ENCODE peak calls at places on chromosomes 6 and 20, in four cellular contexts. J is body of pancreas; X is stomach; R is CD4-positive, alpha-beta memory T cell. B is an unnamed sample. For H3K9me3, the result is how much of the 10 kb centered on the place peaks cover.

GRCh38 chr20:63594043-63594561 is 20.1 kb upstream of the HELZ2 start:
- DNase-seq in J (no peak), X (no peak), R (no peak), B (peak)

GRCh38 chr6:38178584-38178886 is 359.0 kb downstream of the ZFAND3 start:
- DNase-seq in X (no peak), R (no peak), J (no peak), B (no peak)

GRCh38 chr20:17965042-17965697 is 3.4 kb downstream of the SNX5 start:
- DNase-seq in X (no peak), J (no peak), R (no peak), B (no peak)

GRCh38 chr6:130776287-130776925 is 50.8 kb upstream of the SMLR1 start:
- DNase-seq in J (no peak), X (no peak), R (no peak), B (no peak)

GRCh38 chr6:4577406-4577805 is 198.8 kb upstream of the CDYL start:
- DNase-seq in R (no peak), J (peak), X (peak), B (no peak)

GRCh38 chr20:17874271-17875105 is 94.1 kb downstream of the SNX5 start:
- DNase-seq in X (no peak), R (no peak), J (no peak), B (no peak)

GRCh38 chr6:106101466-106101865 is 15.3 kb downstream of the PRDM1 start:
- DNase-seq in R (no peak), J (no peak), X (no peak), B (no peak)

GRCh38 chr6:144334150-144334708 is 49.1 kb downstream of the UTRN start:
- DNase-seq in R (peak), J (peak), X (no peak), B (no peak)

GRCh38 chr6:21808045-21808470 is 214.5 kb downstream of the SOX4 start:
- DNase-seq in R (no peak), X (no peak), J (no peak), B (no peak)

GRCh38 chr6:131362070-131362469 is 211.0 kb upstream of the ARG1 start:
- DNase-seq in X (no peak), R (no peak), J (no peak), B (no peak)

GRCh38 chr6:131177996-131178395 is 42.7 kb downstream of the AKAP7 start:
- DNase-seq in X (no peak), J (no peak), R (no peak), B (no peak)

GRCh38 chr6:32665621-32666140 is 776 bp downstream of the HLA-DQB1 start:
- DNase-seq in X (no peak), R (no peak), J (no peak), B (no peak)

GRCh38 chr6:169722362-169723199 is 1.7 kb downstream of the PHF10 start:
- DNase-seq in J (peak), R (no peak), X (peak), B (no peak)

GRCh38 chr6:684831-685636 is 7.9 kb downstream of the EXOC2 start:
- DNase-seq in R (no peak), X (no peak), J (no peak), B (no peak)

GRCh38 chr6:154868143-154868594 is 126.9 kb upstream of the TIAM2 start:
- DNase-seq in R (peak), X (no peak), J (no peak), B (no peak)

GRCh38 chr6:11909696-11910132 is 102.4 kb upstream of the HIVEP1 start:
- DNase-seq in X (no peak), J (no peak), R (no peak), B (no peak)

GRCh38 chr20:46709055-46709458 is 392 bp upstream of the SLC2A10 start:
- DNase-seq in R (no peak), J (no peak), X (peak), B (no peak)

GRCh38 chr20:54208492-54209044 is 681 bp downstream of the PFDN4 start:
- DNase-seq in J (no peak), X (no peak), R (no peak), B (no peak)

GRCh38 chr6:35140991-35141720 is at the start of gene TCP11:
- DNase-seq in J (peak), R (peak), X (peak), B (peak)

GRCh38 chr6:83601119-83601518 is 88.8 kb downstream of the PRSS35 start:
- DNase-seq in J (no peak), R (no peak), X (no peak), B (no peak)

GRCh38 chr6:55276745-55277627 is 50.3 kb upstream of the GFRAL start:
- DNase-seq in R (no peak), X (no peak), J (peak), B (no peak)

GRCh38 chr6:170053966-170054661 is 236.8 kb downstream of the DLL1 start:
- DNase-seq in X (no peak), R (no peak), J (no peak), B (peak)

GRCh38 chr20:4087923-4088322 is 72.6 kb upstream of the RNF24 start:
- DNase-seq in X (no peak), R (no peak), J (no peak), B (no peak)

DNA sequence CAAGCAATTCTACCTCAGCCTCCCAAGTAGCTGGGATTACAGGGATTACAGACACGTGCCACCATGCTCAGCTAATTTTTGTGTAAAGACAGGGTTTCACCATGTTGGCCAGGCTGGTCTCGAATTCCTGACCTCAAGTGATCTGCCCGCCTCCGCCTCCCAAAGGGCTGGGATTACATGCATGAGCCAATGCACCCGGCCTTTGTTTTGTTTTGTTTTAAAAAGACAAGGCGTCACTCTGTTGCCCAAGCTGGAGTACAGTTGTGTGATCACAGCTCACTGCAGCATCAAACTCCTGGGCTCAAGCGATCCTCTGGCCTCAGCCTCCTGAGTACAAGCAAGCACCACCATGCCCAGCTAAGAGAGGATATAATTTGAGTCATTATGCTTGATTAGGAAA is 5.4 kb downstream of the SERINC3 start:
- DNase-seq in X (no peak), R (no peak), J (no peak), B (no peak)
- H3K27ac ChIP-seq in X (no peak), R (no peak), J (no peak), B (no peak)

DNA sequence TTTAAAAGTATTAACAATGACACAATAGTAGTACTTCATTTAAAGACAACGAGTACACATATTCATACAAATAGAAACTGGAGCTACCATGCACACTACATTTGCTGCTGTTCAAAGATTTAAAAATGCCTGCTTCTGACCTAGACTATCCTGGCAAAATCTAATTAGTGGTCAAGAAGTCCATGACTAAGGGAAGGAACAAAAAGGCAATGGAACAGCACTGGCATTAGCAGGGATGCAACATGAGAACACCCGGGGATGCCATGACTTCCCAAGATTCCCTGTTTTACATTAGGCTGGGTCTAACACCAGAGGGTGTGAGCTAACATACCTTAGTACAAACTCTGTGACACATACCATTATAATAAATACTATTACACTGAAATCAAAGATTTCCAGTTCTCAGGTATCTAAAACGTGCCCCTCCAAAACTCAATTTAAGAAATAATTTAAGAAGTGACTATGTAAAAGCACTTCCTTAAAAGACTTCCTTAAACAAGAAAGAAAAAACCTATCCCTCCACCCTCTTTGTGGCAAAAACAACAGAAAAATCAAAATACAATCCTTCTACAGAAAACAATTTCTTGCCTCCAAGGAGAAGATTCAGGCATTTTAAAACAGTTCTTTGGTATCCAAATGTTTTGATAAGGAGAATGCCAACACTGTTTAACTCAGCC is 25.5 kb downstream of the CHD6 start:
- DNase-seq in J (no peak), X (no peak), R (no peak), B (no peak)
- H3K9me3 ChIP-seq in J (under half), X (under half), R (under half), B (under half)

DNA sequence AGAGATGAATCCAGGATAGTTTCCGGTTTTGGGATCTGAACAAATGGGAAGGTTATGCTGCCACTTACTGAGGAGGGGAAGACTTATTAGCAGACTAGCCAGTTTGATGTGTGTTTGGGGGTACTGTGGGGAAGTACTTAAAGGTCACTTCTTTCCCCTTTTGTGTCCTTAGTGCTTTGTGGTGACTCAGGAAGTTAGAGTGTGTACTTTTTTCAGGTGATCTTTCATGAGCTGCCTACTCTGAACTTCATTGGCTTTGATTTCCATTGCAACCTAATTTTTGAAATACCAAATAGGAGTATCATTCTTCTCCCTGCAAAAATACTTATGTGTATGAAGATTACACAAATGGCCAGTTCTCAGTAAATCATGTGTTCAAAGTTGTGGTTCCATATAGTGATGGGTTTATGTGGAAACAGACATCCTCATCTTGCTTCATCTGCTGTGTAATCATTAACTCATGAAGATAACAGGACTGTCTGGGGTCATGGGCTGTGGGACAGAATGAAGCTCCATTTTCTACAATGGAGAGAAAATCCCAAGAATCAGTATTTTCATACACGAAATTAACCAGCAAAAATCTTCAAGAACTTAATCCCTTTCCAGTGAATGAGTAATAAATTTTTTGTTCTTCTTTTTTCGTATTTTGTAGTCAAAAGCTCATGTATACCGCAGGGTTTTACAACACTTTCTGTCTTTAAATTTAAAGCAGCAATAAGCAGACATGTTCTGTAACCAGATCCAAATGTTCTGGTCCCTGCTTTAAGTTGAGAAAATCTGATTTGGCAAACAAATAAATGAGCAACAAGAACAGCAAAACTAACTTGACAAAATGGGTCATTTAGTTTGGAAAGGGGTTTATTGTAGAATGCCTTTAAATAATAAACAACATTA is 272.2 kb upstream of the FLRT3 start:
- DNase-seq in J (no peak), X (no peak), R (no peak), B (no peak)
- H3K27ac ChIP-seq in J (no peak), X (no peak), R (no peak), B (no peak)

DNA sequence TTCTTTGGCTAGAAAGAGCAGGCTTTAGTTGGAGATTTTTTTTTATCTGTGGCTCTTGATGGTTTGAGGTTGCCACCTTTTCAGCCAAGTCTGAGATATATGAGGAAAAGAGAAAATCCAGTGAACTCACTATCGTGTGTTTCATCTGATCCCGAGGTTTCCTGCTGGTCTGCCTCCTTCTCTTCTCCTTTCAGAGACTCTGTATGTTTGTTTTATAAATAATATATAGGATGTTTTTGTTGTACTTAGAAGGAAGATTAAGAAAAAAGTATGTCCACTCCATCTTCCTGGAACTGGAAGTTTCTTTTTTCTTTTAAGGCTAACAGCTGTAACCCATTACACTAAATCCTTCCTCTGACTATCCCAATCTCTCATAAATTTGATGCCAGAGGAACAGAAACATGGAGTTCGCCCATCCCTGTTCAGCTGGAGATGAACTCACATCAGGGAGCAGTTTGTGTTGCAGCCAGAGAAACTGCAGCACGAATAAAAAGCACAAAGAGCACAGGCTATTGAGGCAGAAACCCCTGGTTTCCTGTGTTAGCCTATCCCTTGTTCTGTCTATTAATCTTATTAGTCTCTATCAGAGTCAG is 20.7 kb downstream of the RIPK1 start:
- DNase-seq in J (no peak), X (no peak), R (no peak), B (no peak)
- H3K9me3 ChIP-seq in J (under half), X (under half), R (under half), B (under half)

DNA sequence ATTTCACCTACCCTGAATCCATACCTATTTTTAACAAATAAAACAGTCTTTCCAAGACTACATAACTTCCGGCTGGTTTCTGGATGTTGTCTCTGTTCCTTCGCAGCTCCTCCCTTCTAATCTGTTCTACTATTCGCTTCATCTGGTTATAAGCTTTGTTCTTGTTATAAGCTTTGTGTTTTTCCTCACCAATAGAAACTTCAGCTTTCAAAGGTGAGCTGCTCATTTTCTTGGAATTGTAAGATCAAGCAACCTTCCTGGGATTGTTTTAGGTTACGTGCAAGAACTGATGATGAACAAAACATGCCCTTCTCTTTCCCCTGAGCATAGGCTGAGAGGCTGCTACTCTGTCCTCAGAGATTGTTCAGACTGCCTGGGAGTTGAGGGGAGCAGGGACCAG is 2.1 kb downstream of the GFOD1 start:
- DNase-seq in X (no peak), R (no peak), J (no peak), B (no peak)
- H3K27ac ChIP-seq in X (peak), R (no peak), J (no peak), B (peak)

DNA sequence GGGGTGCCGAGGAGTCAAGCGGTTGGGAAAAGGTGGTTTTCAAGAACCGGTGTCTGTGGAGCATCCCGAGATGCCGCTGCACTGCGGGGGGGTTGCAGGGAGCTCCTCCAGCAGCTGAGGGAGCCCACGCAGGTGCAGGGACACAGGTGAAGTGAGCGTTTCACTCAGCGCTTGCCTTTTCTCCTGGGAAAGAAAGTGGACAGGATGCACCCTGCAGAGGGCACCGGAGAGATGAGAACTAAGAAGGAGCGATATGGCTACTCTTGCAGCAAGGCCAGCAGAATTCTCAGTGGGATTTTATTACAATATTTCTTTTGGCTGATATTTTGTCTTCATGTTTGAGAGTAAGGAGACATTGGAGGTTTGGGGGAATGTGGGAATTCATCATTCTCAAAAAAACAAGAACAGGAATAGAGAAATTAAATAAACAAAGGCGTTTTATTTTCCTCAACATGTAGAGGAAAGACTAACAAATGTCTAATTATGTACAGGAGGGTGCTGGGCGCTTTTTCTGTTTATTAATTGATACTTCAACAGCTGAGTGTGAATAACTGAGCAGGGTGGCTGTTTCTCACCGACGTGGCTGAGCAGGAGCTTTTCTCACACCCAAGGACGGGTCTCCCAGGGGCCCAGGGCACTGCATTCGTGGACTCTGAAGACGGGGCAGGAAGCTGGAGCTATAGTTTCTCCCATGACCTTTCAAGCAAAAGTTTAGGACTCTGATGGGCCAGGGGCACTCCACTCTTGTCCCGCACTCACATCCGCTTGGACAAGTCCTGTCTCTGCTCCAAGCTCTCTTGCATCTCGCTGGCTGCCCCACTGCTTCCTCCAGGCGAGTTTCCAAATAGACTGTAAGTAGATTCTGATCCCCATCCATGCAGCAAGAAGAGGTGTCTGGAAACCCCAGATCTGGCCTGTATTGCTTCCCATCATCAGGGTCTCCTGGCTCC is 176.1 kb downstream of the SMOC2 start:
- DNase-seq in X (no peak), R (no peak), J (no peak), B (no peak)
- H3K9me3 ChIP-seq in X (under half), R (under half), J (under half), B (under half)

GRCh38 chr6:117495425-117495824 is 13.0 kb downstream of the DCBLD1 start:
- DNase-seq in X (no peak), R (no peak), J (no peak), B (no peak)

GRCh38 chr6:117497237-117497636 is 14.8 kb downstream of the DCBLD1 start:
- DNase-seq in X (no peak), J (no peak), R (no peak), B (no peak)

GRCh38 chr6:117496383-117496990 is 14.0 kb downstream of the DCBLD1 start:
- DNase-seq in X (no peak), J (no peak), R (no peak), B (no peak)

GRCh38 chr6:117495873-117496272 is 13.4 kb downstream of the DCBLD1 start:
- DNase-seq in X (no peak), J (no peak), R (no peak), B (no peak)

GRCh38 chr6:117498159-117498558 is 15.7 kb downstream of the DCBLD1 start:
- DNase-seq in R (no peak), J (no peak), X (no peak), B (no peak)
- H3K27ac ChIP-seq in R (no peak), J (peak), X (peak), B (peak)

GRCh38 chr6:30282522-30282921 is 44.2 kb upstream of the TRIM39 start:
- DNase-seq in X (no peak), J (no peak), R (no peak), B (no peak)

GRCh38 chr6:30283761-30284160 is 43.0 kb upstream of the TRIM39 start:
- DNase-seq in R (no peak), J (no peak), X (no peak), B (no peak)

DNA sequence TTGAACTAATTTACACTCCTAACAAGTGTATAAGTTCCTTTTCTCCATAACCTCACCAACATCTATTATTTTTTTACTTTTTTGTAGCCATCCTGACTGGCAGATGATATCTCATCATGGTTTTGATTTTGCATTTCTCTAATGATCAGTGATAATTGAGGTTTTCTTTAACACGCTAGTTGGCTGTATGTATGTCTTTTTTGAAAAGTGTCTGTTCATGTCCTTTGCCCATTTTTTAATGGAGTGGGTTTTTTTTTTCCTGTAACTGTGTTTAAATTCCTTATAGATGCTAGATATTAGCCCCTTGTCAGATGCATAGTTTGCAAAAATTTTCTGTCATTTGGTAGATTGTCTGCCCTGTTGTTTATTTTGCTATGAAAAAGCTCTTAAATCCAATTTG is 39.6 kb upstream of the TRIM39 start:
- DNase-seq in J (no peak), R (no peak), X (no peak), B (no peak)
- H3K9me3 ChIP-seq in J (under half), R (under half), X (half or more), B (under half)